ENCODE peak calls at places on chromosomes 13 and 19, in nine cellular contexts. P, M, V, O, C, Y, G, N and I are unnamed samples.

GRCh38 chr19:56949651-56950050 is 109.1 kb upstream of the PEG3 start:
- DNase-seq in P (no peak), M (no peak), V (no peak), O (no peak), C (no peak), Y (no peak), G (no peak), N (no peak), I (no peak)

GRCh38 chr19:53537523-53538377 is at the start of gene ZNF331:
- DNase-seq in P (peak; percentile 82), M (no peak), V (peak; percentile 33), O (peak; percentile 77), C (peak; percentile 63), Y (peak; percentile 78), G (peak; percentile 85), N (peak; percentile 75), I (peak; percentile 58)

GRCh38 chr19:5338661-5339469 is 1.7 kb downstream of the PTPRS start:
- DNase-seq in P (no peak), M (no peak), V (no peak), O (no peak), C (no peak), Y (no peak), G (no peak), N (peak; percentile 83), I (peak; percentile 46)

GRCh38 chr13:64758520-64758919 is 2471.6 kb downstream of the PCDH9 start:
- DNase-seq in P (no peak), M (no peak), V (no peak), O (peak; percentile 7), C (no peak), Y (no peak), G (peak; percentile 36), N (peak; percentile 3), I (no peak)

GRCh38 chr19:6723108-6723618 is 2.7 kb upstream of the C3 start:
- DNase-seq in P (no peak), M (no peak), V (no peak), O (no peak), C (no peak), Y (no peak), G (peak; percentile 83), N (no peak), I (no peak)

GRCh38 chr19:4851551-4852290 is 15.7 kb downstream of the PLIN3 start:
- DNase-seq in P (peak; percentile 80), M (no peak), V (peak; percentile 21), O (peak; percentile 39), C (no peak), Y (peak; percentile 77), G (peak; percentile 55), N (peak; percentile 71), I (peak; percentile 89)

GRCh38 chr13:54965881-54966280 is 1937.3 kb downstream of the OLFM4 start:
- DNase-seq in P (no peak), M (no peak), V (no peak), O (peak; percentile 22), C (no peak), Y (no peak), G (no peak), N (no peak), I (no peak)

GRCh38 chr19:9075064-9075964 is 11.5 kb upstream of the OR1M1 start:
- DNase-seq in P (peak; percentile 66), M (peak; percentile 65), V (peak; percentile 50), O (peak; percentile 98), C (no peak), Y (no peak), G (peak; percentile 98), N (peak; percentile 50), I (no peak)

GRCh38 chr19:28705008-28705407 is 507.9 kb downstream of the UQCRFS1 start:
- DNase-seq in P (no peak), M (peak; percentile 47), V (no peak), O (peak; percentile 77), C (no peak), Y (peak; percentile 9), G (peak; percentile 80), N (peak; percentile 48), I (no peak)

GRCh38 chr13:111664060-111664459 is 343.6 kb downstream of the TEX29 start:
- DNase-seq in P (peak; percentile 37), M (no peak), V (no peak), O (no peak), C (no peak), Y (no peak), G (no peak), N (no peak), I (no peak)

GRCh38 chr13:79735228-79735627 is 254.3 kb downstream of the NDFIP2 start:
- DNase-seq in P (no peak), M (no peak), V (no peak), O (peak; percentile 53), C (no peak), Y (no peak), G (peak; percentile 33), N (no peak), I (no peak)
- TF ChIP-seq CTCF in P (no peak), M (no peak), V (no peak), O (no peak), C (no peak), Y (no peak), G (no peak), N (no peak), I (no peak)

GRCh38 chr13:85497652-85498051 is 301.6 kb downstream of the SLITRK6 start:
- DNase-seq in P (no peak), M (peak; percentile 97), V (no peak), O (peak; percentile 94), C (no peak), Y (no peak), G (peak; percentile 96), N (no peak), I (no peak)

GRCh38 chr13:85486663-85487062 is 312.6 kb downstream of the SLITRK6 start:
- DNase-seq in P (no peak), M (no peak), V (no peak), O (no peak), C (no peak), Y (no peak), G (no peak), N (no peak), I (no peak)

DNA sequence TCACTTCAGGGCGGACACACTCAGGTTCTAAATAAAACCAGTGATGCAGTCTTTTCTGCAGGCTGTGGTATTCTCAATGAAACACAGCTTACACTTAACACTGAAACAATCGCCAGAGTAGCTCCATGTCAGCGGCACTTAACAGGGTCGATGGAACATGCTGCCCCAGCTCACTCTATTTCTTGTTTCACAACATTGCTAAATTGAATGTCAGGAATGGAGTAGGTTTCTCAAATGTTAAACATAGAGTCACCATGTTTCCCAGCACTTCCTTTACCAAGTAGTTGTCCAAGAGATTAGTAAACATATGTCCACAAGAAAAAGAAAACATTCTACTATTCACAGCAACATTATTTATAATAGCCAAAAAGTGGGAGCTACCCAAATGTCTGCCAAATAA is 306.9 kb downstream of the SLITRK6 start:
- DNase-seq in P (no peak), M (no peak), V (no peak), O (no peak), C (no peak), Y (no peak), G (no peak), N (no peak), I (no peak)
- TF ChIP-seq CTCF in P (no peak), M (no peak), V (no peak), O (no peak), C (no peak), Y (no peak), G (no peak), N (no peak), I (no peak)

GRCh38 chr13:25675060-25675459 is 303.3 kb downstream of the ATP8A2 start:
- DNase-seq in P (no peak), M (no peak), V (no peak), O (no peak), C (no peak), Y (no peak), G (no peak), N (no peak), I (no peak)

GRCh38 chr13:25679936-25680335 is 308.2 kb downstream of the ATP8A2 start:
- DNase-seq in P (no peak), M (no peak), V (no peak), O (no peak), C (no peak), Y (no peak), G (no peak), N (no peak), I (no peak)

GRCh38 chr13:25677956-25678355 is 306.2 kb downstream of the ATP8A2 start:
- DNase-seq in P (no peak), M (no peak), V (no peak), O (no peak), C (no peak), Y (no peak), G (no peak), N (no peak), I (no peak)

GRCh38 chr13:25679154-25679553 is 307.4 kb downstream of the ATP8A2 start:
- DNase-seq in P (no peak), M (no peak), V (no peak), O (no peak), C (no peak), Y (no peak), G (no peak), N (no peak), I (no peak)

DNA sequence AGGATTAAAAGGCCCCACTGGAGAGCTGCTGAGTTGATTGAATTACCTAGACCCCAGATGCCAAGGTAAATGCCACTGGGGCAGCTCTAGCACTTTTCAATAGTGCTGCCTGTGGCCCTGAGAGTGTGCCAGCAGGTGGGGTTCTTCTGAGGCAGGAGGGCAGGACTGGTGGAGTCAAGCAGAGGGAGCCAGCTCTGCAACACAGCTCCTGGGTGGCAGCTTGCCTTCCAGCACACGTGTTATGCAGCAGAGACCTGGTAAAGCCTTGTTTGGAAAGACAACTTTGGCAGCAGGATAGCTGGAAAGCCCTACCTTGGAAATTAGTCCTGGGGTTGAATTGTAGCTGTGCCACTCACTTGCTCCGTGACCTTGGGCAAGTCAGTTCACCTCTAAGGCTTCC is 306.6 kb downstream of the ATP8A2 start:
- DNase-seq in P (no peak), M (no peak), V (no peak), O (no peak), C (no peak), Y (no peak), G (no peak), N (no peak), I (no peak)
- TF ChIP-seq CTCF in P (no peak), M (no peak), V (no peak), O (peak; percentile 2), C (no peak), Y (no peak), G (no peak), N (no peak), I (no peak)

GRCh38 chr19:42030605-42031004 is 36.6 kb upstream of the ATP1A3 start:
- DNase-seq in P (no peak), M (no peak), V (no peak), O (no peak), C (no peak), Y (no peak), G (no peak), N (no peak), I (no peak)

GRCh38 chr19:42024622-42025111 is 30.6 kb upstream of the ATP1A3 start:
- DNase-seq in P (no peak), M (no peak), V (no peak), O (no peak), C (no peak), Y (no peak), G (peak; percentile 40), N (no peak), I (no peak)

GRCh38 chr19:42032428-42032827 is 37.6 kb downstream of the GRIK5 start:
- DNase-seq in P (no peak), M (no peak), V (no peak), O (no peak), C (no peak), Y (no peak), G (no peak), N (no peak), I (no peak)

GRCh38 chr19:42023943-42024260 is 29.9 kb upstream of the ATP1A3 start:
- DNase-seq in P (no peak), M (no peak), V (no peak), O (no peak), C (no peak), Y (no peak), G (no peak), N (no peak), I (no peak)

GRCh38 chr19:42028304-42029216 is 34.5 kb upstream of the ATP1A3 start:
- DNase-seq in P (no peak), M (no peak), V (no peak), O (no peak), C (no peak), Y (peak; percentile 27), G (no peak), N (peak; percentile 69), I (peak; percentile 33)
- TF ChIP-seq CTCF in P (no peak), M (peak; percentile 37), V (peak; percentile 20), O (peak; percentile 55), C (peak; percentile 64), Y (peak; percentile 94), G (peak; percentile 47), N (peak; percentile 97), I (peak; percentile 61)